ENCODE peak calls at places on chromosomes 5 and 9, in ten cellular contexts. H is B cell, M is choroid plexus epithelial cell, R is right atrium auricular region, P is cardiac fibroblast, C is natural killer cell, J is gastrocnemius medialis, A is retinal pigment epithelial cell, G is foreskin keratinocyte, I is upper lobe of left lung. F is an unnamed sample.

GRCh38 chr5:100479079-100479688 is 56.0 kb upstream of the FAM174A start:
- DNase-seq in H (no peak), M (peak), R (no peak), P (peak), C (no peak), J (no peak), A (no peak), G (peak), I (no peak), F (no peak)

GRCh38 chr9:120438111-120438510 is 141.9 kb downstream of the CDK5RAP2 start:
- DNase-seq in H (no peak), M (peak), R (no peak), P (peak), C (no peak), J (no peak), A (no peak), G (no peak), I (no peak), F (no peak)

GRCh38 chr5:32443541-32444190 is 874 bp downstream of the ZFR start:
- DNase-seq in H (peak), M (peak), R (no peak), P (peak), C (peak), J (no peak), A (no peak), G (no peak), I (peak), F (peak)

GRCh38 chr9:101977614-101978210 is 239.3 kb upstream of the GRIN3A start:
- DNase-seq in H (no peak), M (peak), R (no peak), P (peak), C (no peak), J (no peak), A (no peak), G (no peak), I (no peak), F (no peak)

GRCh38 chr5:59341155-59341554 is 552.4 kb downstream of the PDE4D start:
- DNase-seq in H (no peak), M (no peak), R (no peak), P (no peak), C (no peak), J (no peak), A (no peak), G (no peak), I (no peak), F (no peak)

GRCh38 chr9:121123816-121124536 is 49.2 kb downstream of the CNTRL start:
- DNase-seq in H (no peak), M (no peak), R (no peak), P (peak), C (no peak), J (no peak), A (no peak), G (no peak), I (no peak), F (no peak)

GRCh38 chr5:139404484-139404840 is 573 bp upstream of the SPATA24 start:
- DNase-seq in H (no peak), M (no peak), R (no peak), P (no peak), C (no peak), J (no peak), A (no peak), G (no peak), I (no peak), F (no peak)

GRCh38 chr5:151018846-151019245 is 1.5 kb upstream of the GPX3 start:
- DNase-seq in H (no peak), M (no peak), R (no peak), P (no peak), C (no peak), J (no peak), A (no peak), G (no peak), I (no peak), F (no peak)

GRCh38 chr5:143308726-143309125 is 94.8 kb downstream of the NR3C1 start:
- DNase-seq in H (no peak), M (peak), R (no peak), P (no peak), C (no peak), J (no peak), A (no peak), G (no peak), I (no peak), F (no peak)

GRCh38 chr5:133052317-133053175 is 733 bp downstream of the HSPA4 start:
- DNase-seq in H (no peak), M (peak), R (peak), P (peak), C (peak), J (peak), A (no peak), G (peak), I (peak), F (no peak)

GRCh38 chr5:133050500-133050899 is 1.3 kb upstream of the HSPA4 start:
- DNase-seq in H (no peak), M (no peak), R (no peak), P (no peak), C (no peak), J (no peak), A (no peak), G (no peak), I (no peak), F (no peak)

GRCh38 chr5:133053463-133053862 is 1.6 kb downstream of the HSPA4 start:
- DNase-seq in H (no peak), M (no peak), R (no peak), P (no peak), C (no peak), J (no peak), A (no peak), G (no peak), I (no peak), F (no peak)

GRCh38 chr5:133051117-133051546 is 681 bp upstream of the HSPA4 start:
- DNase-seq in H (no peak), M (no peak), R (no peak), P (no peak), C (no peak), J (no peak), A (peak), G (no peak), I (no peak), F (no peak)

DNA sequence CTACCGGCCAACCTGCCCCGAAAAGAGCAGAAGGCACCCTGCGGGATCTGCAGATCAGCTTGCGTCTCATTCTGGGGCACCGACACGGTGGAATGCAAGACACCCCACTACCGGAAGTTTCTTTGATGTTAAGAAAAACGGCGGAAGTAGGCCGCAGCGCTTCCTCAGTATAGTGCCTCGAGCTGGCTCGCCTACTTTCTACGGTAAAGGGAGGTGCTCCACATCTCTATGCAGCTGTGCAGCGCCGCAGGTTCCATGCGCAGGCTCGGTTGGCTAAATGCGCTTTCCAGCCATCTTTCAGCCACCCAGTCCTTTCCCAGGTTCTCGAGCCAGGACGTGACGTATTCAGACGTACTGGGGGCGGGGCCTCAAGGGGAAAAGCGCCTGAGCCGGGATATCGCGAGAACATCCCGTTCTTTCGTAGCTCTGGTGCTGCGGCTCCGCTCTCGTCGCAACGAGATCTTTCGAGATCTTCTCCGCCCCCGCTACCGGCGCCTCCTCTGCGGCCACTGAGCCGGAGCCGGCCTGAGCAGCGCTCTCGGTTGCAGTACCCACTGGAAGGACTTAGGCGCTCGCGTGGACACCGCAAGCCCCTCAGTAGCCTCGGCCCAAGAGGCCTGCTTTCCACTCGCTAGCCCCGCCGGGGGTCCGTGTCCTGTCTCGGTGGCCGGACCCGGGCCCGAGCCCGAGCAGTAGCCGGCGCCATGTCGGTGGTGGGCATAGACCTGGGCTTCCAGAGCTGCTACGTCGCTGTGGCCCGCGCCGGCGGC is at the start of gene HSPA4:
- DNase-seq in H (peak), M (peak), R (peak), P (peak), C (peak), J (peak), A (peak), G (peak), I (peak), F (peak)
- TF ChIP-seq CTCF in H (no peak), M (peak), R (no peak), P (no peak), C (no peak), J (no peak), A (no peak), G (no peak), I (peak), F (no peak)

GRCh38 chr5:36600847-36601527 is 5.4 kb upstream of the SLC1A3 start:
- DNase-seq in H (no peak), M (no peak), R (no peak), P (peak), C (no peak), J (no peak), A (no peak), G (no peak), I (no peak), F (no peak)
- TF ChIP-seq CTCF in H (no peak), M (no peak), R (no peak), P (no peak), C (no peak), J (no peak), A (no peak), G (no peak), I (no peak), F (no peak)

DNA sequence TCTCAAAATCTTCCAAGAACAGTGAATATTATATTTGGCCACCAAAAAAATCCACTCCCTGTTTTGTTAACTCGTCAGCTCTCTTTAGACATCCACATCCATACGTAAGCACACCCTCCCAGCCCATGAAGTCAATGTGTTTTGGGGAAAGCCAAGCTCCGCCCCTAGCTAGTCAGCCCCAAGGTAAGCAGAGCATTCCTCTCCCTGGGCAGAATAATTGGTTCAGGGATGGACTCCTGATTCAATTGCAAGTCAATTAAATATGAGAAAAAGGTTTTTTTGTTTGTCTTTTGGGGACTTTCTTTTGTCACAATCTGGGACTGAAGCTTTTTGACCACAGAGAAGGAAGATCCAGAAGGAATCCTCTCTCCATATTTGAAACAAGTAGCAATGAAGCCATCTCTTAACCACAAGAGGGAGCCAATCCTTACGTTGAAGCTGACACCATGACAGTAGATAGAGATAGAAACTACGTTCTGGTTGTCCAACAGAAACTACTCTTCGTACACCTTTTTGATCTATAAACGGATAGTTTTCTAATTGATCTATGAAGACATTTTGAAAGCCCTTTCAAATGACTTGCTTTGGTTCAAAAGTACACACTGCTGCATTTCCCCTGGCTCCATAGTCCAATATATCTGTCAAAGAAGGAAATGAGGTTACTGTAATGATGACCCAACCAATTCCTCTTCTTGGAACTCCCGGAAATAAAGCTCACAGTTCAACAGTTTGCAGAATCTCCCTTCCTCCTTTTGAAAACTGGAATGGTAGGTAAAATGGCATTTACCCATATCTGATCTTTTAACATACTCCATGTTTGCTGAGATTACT is 166.4 kb downstream of the TLE1 start:
- DNase-seq in H (peak), M (peak), R (no peak), P (peak), C (no peak), J (no peak), A (no peak), G (peak), I (no peak), F (no peak)
- TF ChIP-seq CTCF in H (peak), M (peak), R (peak), P (peak), C (peak), J (peak), A (peak), G (peak), I (peak), F (peak)

GRCh38 chr5:132237141-132237540 is 9.5 kb upstream of the P4HA2 start:
- DNase-seq in H (no peak), M (no peak), R (no peak), P (no peak), C (no peak), J (no peak), A (no peak), G (no peak), I (no peak), F (no peak)
- TF ChIP-seq CTCF in H (no peak), M (peak), R (no peak), P (peak), C (no peak), J (no peak), A (peak), G (peak), I (no peak), F (no peak)

GRCh38 chr9:109186857-109187256 is 19.8 kb upstream of the FRRS1L start:
- DNase-seq in H (no peak), M (no peak), R (no peak), P (no peak), C (no peak), J (no peak), A (no peak), G (no peak), I (no peak), F (no peak)

GRCh38 chr9:109190151-109190550 is 23.1 kb upstream of the FRRS1L start:
- DNase-seq in H (no peak), M (peak), R (no peak), P (peak), C (no peak), J (no peak), A (no peak), G (no peak), I (no peak), F (no peak)

GRCh38 chr9:109191746-109192145 is 24.7 kb upstream of the FRRS1L start:
- DNase-seq in H (no peak), M (no peak), R (no peak), P (no peak), C (no peak), J (no peak), A (no peak), G (no peak), I (no peak), F (no peak)

GRCh38 chr9:109194157-109194556 is 27.1 kb upstream of the FRRS1L start:
- DNase-seq in H (no peak), M (peak), R (no peak), P (no peak), C (no peak), J (no peak), A (no peak), G (no peak), I (peak), F (no peak)

DNA sequence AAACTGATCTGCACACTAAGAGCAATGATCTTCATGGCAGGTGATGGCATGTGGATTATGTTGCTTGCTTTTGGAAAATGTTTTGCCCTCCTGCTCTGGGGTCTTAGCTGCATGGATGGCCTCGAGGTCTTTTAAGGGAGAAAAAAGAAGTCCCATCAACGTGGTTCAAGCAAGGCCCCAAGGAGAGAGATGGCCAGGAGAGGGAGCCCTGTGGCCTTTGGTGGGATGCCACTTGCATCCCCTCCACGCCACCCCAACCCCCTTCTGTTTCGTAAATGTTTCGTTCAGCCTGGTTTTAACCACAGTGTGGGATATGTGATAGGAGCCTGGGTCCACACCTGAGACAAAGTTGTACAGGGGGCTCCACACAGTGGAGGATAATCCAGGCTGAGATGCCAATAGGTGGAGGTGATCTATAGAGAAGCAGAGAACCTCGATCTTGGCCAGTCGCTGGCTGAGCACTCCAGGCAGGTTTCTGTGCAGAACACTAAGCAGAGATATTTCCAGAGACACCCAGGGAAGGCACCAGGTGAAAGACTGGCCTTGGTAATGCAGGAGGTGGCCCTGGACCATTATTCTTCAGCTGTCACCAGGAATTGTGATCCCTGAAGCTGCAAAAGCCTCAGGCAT is 25.8 kb upstream of the FRRS1L start:
- DNase-seq in H (no peak), M (peak), R (no peak), P (peak), C (no peak), J (no peak), A (no peak), G (no peak), I (no peak), F (peak)
- TF ChIP-seq CTCF in H (no peak), M (peak), R (peak), P (peak), C (no peak), J (no peak), A (peak), G (peak), I (peak), F (peak)

GRCh38 chr5:175572922-175573321 is 84.9 kb upstream of the HRH2 start:
- DNase-seq in H (no peak), M (peak), R (no peak), P (peak), C (no peak), J (peak), A (peak), G (no peak), I (no peak), F (no peak)

GRCh38 chr5:175576591-175576990 is 81.3 kb upstream of the HRH2 start:
- DNase-seq in H (no peak), M (no peak), R (no peak), P (no peak), C (no peak), J (no peak), A (no peak), G (no peak), I (no peak), F (no peak)

GRCh38 chr5:175575301-175575700 is 82.6 kb upstream of the HRH2 start:
- DNase-seq in H (no peak), M (no peak), R (no peak), P (no peak), C (no peak), J (no peak), A (no peak), G (no peak), I (no peak), F (no peak)

GRCh38 chr5:175573493-175574269 is 84.2 kb upstream of the HRH2 start:
- DNase-seq in H (no peak), M (no peak), R (no peak), P (no peak), C (no peak), J (no peak), A (no peak), G (no peak), I (no peak), F (no peak)

GRCh38 chr5:175576096-175576495 is 81.8 kb upstream of the HRH2 start:
- DNase-seq in H (no peak), M (no peak), R (no peak), P (no peak), C (no peak), J (no peak), A (no peak), G (no peak), I (no peak), F (no peak)
- TF ChIP-seq CTCF in H (no peak), M (no peak), R (no peak), P (no peak), C (no peak), J (no peak), A (no peak), G (no peak), I (no peak), F (no peak)

DNA sequence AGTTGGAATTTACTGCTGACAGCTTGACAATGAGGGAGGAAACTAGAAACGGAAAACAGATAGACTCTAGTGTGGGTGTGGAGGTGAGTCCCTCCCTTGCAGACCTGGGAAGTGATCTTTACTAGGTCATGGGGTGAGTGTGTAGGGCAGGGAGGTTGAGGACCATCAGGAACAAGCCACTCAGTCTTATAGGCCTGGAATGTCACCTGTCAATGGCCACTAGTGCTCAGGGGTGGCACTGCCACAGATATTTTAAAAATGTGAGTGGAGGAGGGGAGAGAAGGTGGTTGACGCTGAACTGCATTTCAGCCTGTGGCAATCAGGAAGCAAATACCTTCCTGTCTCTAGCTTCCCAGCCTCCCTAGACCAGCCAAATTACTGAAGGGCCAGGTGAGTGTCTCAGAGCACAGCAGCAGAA is 9.0 kb downstream of the OR2S2 start:
- DNase-seq in H (no peak), M (no peak), R (no peak), P (no peak), C (no peak), J (no peak), A (no peak), G (no peak), I (no peak), F (no peak)
- TF ChIP-seq CTCF in H (no peak), M (no peak), R (no peak), P (no peak), C (no peak), J (no peak), A (no peak), G (no peak), I (no peak), F (no peak)

F was measured in progenitor cell of endocrine pancreas.